ENCODE peak calls at places on chromosomes 6 and 20, in six cellular contexts. U, Y, I, C, A and H are unnamed samples. For H3K27me3, the result is how much of the 10 kb centered on the place peaks cover.

GRCh38 chr20:61236677-61237076 is 15.4 kb upstream of the CDH4 start:
- DNase-seq in U (no peak), A (no peak), Y (no peak), I (no peak), C (no peak), H (no peak)

GRCh38 chr6:92752114-92752513 is 667.2 kb downstream of the EPHA7 start:
- DNase-seq in I (no peak), Y (no peak), U (no peak), A (no peak), C (no peak), H (no peak)

GRCh38 chr20:598133-598881 is 11.8 kb downstream of the TCF15 start:
- DNase-seq in Y (no peak), A (peak), U (no peak), I (no peak), C (no peak), H (no peak)

GRCh38 chr20:3797226-3797545 is 1.1 kb downstream of the CDC25B start:
- DNase-seq in Y (no peak), I (peak), A (no peak), C (peak), U (peak), H (no peak)

GRCh38 chr20:23670361-23670760 is 18.5 kb downstream of the CST4 start:
- DNase-seq in I (no peak), A (no peak), Y (no peak), U (no peak), C (no peak), H (no peak)

GRCh38 chr6:152313542-152314482 is 323.4 kb downstream of the SYNE1 start:
- DNase-seq in C (no peak), A (no peak), Y (no peak), U (no peak), I (no peak), H (no peak)

GRCh38 chr6:70183512-70183911 is 119.4 kb downstream of the COL9A1 start:
- DNase-seq in A (no peak), I (no peak), U (no peak), C (no peak), Y (no peak), H (no peak)

GRCh38 chr20:50645253-50646068 is 45.9 kb downstream of the RIPOR3 start:
- DNase-seq in U (no peak), I (no peak), C (peak), A (peak), Y (peak), H (peak)

GRCh38 chr6:43235841-43236240 is 6.6 kb upstream of the DNPH1 start:
- DNase-seq in I (no peak), A (no peak), U (no peak), C (no peak), Y (no peak), H (no peak)
- H3K27me3 ChIP-seq in I (under half), A (under half), U (under half), C (under half), Y (under half), H (under half)

DNA sequence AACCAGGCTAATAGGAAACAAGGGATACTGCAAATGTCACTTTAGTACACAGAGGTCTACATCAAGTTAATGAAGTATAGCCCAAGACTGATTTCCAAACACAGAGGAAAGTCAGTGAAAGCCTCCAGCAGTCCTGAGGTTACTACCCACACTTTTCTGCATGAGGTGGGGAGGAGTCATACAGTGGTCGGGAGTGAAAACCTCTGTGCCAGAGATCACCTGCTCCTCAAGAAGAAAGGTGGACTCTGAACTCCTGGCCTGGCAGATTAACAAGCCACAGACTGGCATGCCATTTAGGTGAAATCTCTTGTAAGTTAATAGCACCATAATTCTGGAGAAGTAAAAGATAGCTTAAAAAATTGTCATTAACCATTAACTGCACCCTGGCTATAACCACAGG is 125.1 kb upstream of the LAMP5 start:
- DNase-seq in Y (no peak), C (no peak), I (no peak), U (no peak), A (no peak), H (no peak)
- H3K27me3 ChIP-seq in Y (under half), C (under half), I (under half), U (under half), A (under half), H (under half)

GRCh38 chr20:58755751-58756524 is 63.3 kb downstream of the NPEPL1 start:
- DNase-seq in I (no peak), Y (no peak), C (no peak), A (no peak), U (no peak), H (no peak)

GRCh38 chr20:58763076-58763475 is 70.5 kb downstream of the NPEPL1 start:
- DNase-seq in A (no peak), U (peak), Y (no peak), I (no peak), C (no peak), H (no peak)

GRCh38 chr20:58759947-58760346 is 67.3 kb downstream of the NPEPL1 start:
- DNase-seq in C (no peak), Y (no peak), A (no peak), I (no peak), U (no peak), H (no peak)

GRCh38 chr20:58765795-58766194 is 73.2 kb downstream of the NPEPL1 start:
- DNase-seq in U (no peak), C (no peak), I (no peak), Y (no peak), A (no peak), H (no peak)

DNA sequence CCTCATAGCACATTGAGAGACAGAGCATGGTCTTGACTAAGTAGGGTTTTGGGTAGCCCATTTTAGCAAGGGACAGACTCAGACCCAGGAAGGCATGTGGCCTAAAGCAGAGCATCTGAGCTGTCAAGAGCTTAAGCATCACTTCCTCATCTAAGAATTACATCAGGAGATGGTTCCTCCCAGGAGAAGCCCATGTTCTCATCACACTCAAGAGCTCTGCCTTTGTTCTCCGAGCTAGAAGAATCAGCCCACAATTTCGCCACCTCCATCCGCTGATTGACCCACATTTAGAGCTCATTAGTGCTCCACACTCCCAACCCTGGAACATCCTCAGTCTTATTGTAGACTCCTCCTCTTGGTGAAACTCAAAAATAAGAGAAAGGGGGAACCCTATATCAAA is 68.3 kb downstream of the NPEPL1 start:
- DNase-seq in U (no peak), A (no peak), Y (no peak), C (no peak), I (no peak), H (no peak)
- H3K27me3 ChIP-seq in U (under half), A (under half), Y (under half), C (under half), I (under half), H (under half)

GRCh38 chr20:57595041-57596030 is 24.9 kb downstream of the ZBP1 start:
- DNase-seq in U (no peak), Y (no peak), I (no peak), C (no peak), A (no peak), H (no peak)
- H3K27me3 ChIP-seq in U (under half), Y (under half), I (under half), C (under half), A (under half), H (under half)

DNA sequence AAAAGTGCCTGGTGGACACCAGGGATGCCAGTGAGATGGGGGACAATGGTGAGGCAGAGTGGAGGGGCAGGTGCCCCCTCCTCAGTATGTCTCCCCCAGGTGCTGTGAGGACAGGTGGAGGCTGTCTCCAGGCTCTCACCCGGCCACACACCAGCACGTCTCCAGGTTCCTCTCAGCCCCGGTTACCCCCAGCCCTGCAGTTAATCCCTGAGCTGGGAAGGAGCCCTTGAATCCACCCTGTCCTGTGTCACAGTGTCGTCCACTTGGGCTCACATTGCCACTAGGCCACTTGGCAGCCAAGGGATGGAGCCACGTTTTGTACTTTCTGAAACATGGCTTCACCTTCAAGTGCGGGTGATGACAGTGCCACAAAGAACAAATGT is 21.7 kb upstream of the HLA-B start:
- DNase-seq in Y (no peak), I (no peak), A (no peak), U (no peak), C (no peak), H (no peak)
- H3K27me3 ChIP-seq in Y (under half), I (under half), A (under half), U (under half), C (under half), H (under half)

GRCh38 chr6:111870751-111871064 is 2.5 kb downstream of the FYN start:
- DNase-seq in I (no peak), Y (no peak), C (no peak), A (no peak), U (no peak), H (no peak)
- H3K27me3 ChIP-seq in I (under half), Y (under half), C (under half), A (under half), U (under half), H (under half)

DNA sequence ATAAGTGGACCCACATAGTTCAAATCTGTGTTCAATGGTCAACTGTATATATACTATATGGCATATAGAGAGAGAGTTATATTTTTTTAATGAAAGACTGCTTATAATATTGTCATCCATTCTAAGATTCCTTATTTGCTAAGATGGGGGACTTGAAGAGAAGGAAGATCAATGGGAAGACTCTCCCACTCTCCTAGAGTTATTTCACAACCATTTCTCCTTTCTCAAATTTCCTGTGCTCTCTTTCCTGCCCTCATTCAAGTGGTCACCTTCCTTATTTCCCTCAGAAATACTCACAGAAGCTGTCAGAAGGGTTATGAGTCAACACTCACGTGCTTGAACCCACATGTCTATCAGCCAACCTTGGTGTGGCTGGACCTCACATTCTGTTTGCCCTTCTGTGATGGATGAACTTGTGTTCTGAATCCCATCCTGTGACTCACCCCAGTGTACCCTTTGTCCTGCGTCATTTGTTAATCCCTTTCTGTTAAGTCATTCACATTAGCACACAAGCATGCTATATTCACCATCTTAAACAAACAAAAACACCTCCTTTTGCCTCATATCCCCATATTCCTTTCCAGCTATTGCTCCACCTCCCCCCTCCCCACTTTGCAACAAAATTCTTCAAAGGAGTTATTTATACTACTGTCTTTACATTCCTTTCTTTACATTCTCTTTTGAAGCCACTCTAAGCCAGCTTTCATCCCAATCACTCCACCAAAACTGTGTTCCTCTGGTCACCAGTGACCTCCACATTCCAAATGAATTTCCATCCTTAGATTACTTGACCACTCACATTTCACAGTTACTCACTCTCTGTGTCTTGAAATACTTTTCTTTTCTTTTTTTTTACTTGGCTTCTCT is 279.3 kb upstream of the TCF21 start:
- DNase-seq in U (no peak), I (no peak), C (no peak), Y (no peak), A (no peak), H (peak)
- H3K27me3 ChIP-seq in U (under half), I (under half), C (under half), Y (under half), A (under half), H (under half)

DNA sequence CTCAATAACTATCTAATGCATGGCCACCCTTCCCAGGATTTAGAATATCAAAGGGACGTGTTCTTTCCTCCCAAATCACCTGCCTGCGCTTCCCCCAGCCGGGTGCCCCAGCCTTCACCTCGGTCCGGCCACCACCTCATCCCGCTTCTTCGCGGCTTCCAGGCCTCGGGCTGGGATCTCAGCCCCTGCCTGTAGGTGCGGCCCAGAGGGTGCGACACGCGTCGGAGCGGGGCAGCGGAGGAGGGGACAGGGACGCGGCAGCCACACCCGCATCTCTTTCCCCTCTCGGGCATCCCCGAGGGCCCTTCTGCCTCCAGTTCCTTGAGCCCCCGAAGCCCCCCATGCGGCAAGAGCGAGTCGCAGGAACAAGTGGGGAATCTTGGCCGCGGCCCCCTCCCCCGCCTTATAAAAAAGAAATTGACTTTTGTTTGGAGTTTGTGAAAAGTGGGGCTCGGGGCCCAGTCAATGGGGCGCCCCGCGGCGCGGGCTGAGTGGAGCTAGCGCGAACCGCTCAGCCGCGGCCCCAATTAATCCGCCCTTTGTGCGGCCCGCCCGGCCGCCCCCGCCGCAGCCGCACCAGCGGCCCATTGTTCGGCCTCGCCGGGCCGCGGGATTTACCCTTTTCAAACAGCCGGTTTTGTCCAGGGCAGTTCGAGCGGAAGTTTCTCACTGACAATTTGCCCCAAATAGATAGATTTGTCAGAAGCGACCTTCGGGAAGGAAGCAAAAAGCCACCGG is 8.4 kb upstream of the NR2E1 start:
- DNase-seq in U (no peak), C (no peak), A (no peak), I (no peak), Y (no peak), H (no peak)
- H3K27me3 ChIP-seq in U (half or more), C (under half), A (under half), I (under half), Y (half or more), H (under half)

DNA sequence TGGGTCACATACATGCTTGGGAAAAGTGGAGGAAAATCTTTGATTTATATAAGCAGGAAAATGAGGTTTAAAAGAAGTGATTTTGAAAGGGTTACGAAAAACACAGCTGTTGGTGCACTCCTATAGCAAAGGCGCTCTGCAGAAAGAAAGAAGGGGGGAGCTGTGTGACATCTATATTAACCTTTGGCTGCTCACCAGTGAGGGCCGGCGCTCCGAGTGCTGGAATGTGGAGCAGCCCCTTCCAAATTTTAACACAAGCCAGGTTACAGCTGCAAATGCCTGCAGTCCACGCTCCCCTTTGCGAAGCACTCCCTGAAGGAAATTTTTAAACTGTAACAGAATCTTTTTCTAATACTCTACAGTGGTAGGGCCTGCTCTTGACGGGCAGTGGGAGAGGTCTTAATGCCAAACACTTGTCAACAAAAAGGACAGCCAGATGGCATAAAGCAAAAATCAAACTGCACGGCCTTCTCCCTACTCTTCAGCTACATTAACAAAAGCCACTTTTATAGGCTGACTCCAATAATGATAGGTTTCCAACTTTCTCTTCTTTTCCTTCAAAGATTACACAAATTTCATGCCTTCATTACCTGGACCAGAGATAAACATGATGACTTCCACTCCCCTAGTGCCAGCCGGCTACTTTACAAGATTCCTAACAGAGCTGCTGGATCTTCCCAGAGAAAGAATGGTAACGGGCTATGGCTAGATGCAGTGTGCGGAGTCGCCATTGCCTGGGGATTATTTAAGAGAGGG is 4.8 kb downstream of the BMP7 start:
- DNase-seq in C (no peak), U (no peak), Y (no peak), A (no peak), I (no peak), H (no peak)
- H3K27me3 ChIP-seq in C (under half), U (half or more), Y (half or more), A (under half), I (under half), H (under half)